ENCODE peak calls at places on chromosome 21, in six cellular contexts. J is CD4-positive, alpha-beta memory T cell; F is A549; Z is mucosa of descending colon; O is fibroblast of lung; X is GM23248. E is an unnamed sample.

GRCh38 chr21:43957128-43957571 is 55.0 kb upstream of the TRAPPC10 start:
- DNase-seq in J (no peak), F (no peak), Z (no peak), O (no peak), X (no peak), E (no peak)

GRCh38 chr21:38914531-38915385 is 109.0 kb downstream of the ETS2 start:
- DNase-seq in J (no peak), F (no peak), Z (peak; percentile 57), O (no peak), X (peak; percentile 44), E (no peak)

GRCh38 chr21:19541612-19542011 is 1138.0 kb upstream of the TMPRSS15 start:
- DNase-seq in J (no peak), F (no peak), Z (no peak), O (no peak), X (no peak), E (no peak)

GRCh38 chr21:44930543-44930981 is 9.3 kb upstream of the SLX9 start:
- DNase-seq in J (peak; percentile 63), F (no peak), Z (peak; percentile 87), O (no peak), X (peak; percentile 65), E (no peak)

GRCh38 chr21:44299085-44299457 is 782 bp upstream of the PFKL start:
- DNase-seq in J (peak; percentile 26), F (no peak), Z (no peak), O (peak; percentile 34), X (peak; percentile 12), E (no peak)

GRCh38 chr21:21200103-21200938 is 202.1 kb downstream of the NCAM2 start:
- DNase-seq in J (no peak), F (no peak), Z (no peak), O (peak; percentile 98), X (peak; percentile 99), E (peak; percentile 84)

GRCh38 chr21:39024538-39024937 is 158.7 kb downstream of the PSMG1 start:
- DNase-seq in J (no peak), F (no peak), Z (no peak), O (no peak), X (no peak), E (no peak)

GRCh38 chr21:16076465-16076864 is 346.7 kb downstream of the USP25 start:
- DNase-seq in J (no peak), F (no peak), Z (no peak), O (no peak), X (no peak), E (no peak)

GRCh38 chr21:14968029-14968428 is 96.8 kb downstream of the NRIP1 start:
- DNase-seq in J (no peak), F (no peak), Z (no peak), O (no peak), X (no peak), E (no peak)

GRCh38 chr21:42983102-42983501 is 8.7 kb downstream of the PKNOX1 start:
- DNase-seq in J (no peak), F (no peak), Z (no peak), O (peak; percentile 25), X (no peak), E (no peak)

DNA sequence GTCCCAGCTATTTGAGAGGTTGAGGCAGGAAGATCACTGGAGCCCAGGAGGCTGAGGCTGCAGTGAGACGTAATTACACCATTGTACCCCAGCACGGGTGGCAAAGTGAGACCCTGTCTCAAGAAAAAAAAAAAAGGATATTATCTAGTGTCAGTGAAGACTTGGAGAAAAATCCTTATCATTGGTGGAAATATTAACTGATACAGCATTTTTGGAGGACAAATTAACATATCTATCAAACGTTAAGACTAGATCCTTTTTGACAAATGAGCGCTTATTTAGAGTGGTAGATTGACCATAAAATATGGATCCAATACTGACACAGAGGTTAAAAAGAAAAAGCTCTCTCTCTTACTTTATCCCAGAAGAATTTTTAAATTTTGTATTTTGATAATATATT is 35.2 kb upstream of the DYRK1A start:
- DNase-seq in J (no peak), F (no peak), Z (no peak), O (no peak), X (no peak), E (no peak)
- H3K4me3 ChIP-seq in J (no peak overlapping the region), F (no peak overlapping the region), Z (no peak overlapping the region), O (no peak overlapping the region), X (no peak overlapping the region), E (no peak overlapping the region)

GRCh38 chr21:45975017-45975595 is 6.5 kb upstream of the COL6A1 start:
- DNase-seq in J (no peak), F (no peak), Z (peak; percentile 59), O (no peak), X (peak; percentile 76), E (peak; percentile 88)
- H3K4me3 ChIP-seq in J (no peak overlapping the region), F (no peak overlapping the region), Z (no peak overlapping the region), O (peak overlapping the region; percentile 7), X (peak overlapping the region; percentile 56), E (peak overlapping the region; percentile 36)

DNA sequence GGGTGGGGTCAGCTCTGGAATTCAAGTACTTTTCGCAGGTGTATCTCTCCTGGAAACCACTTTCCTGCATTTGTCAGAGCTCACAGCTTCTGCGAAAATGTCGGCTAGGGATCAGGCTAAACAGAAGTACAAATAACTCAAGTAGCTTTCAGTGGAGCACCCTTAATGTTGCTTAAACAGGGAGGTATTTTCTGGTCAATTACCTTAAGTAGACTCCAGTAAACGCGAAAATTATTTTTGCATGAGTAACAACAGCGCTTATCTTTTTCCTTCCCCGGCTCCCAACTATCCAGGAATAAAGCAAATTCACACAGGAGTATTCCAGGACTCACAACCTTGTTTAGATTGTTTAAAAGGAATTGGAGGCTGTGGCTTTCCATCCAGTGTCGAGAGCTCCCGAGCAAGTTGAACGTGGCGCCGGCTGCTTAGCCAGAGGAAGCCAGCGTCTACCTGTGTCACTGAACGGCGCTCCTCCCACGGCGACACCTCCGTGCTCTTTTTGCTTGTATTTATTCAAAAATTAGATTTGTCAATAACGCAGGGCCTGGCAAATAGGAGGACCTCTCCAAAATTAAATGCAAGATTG is 7.3 kb upstream of the SIM2 start:
- DNase-seq in J (no peak), F (no peak), Z (no peak), O (no peak), X (no peak), E (no peak)
- H3K4me3 ChIP-seq in J (no peak overlapping the region), F (no peak overlapping the region), Z (no peak overlapping the region), O (no peak overlapping the region), X (no peak overlapping the region), E (no peak overlapping the region)

DNA sequence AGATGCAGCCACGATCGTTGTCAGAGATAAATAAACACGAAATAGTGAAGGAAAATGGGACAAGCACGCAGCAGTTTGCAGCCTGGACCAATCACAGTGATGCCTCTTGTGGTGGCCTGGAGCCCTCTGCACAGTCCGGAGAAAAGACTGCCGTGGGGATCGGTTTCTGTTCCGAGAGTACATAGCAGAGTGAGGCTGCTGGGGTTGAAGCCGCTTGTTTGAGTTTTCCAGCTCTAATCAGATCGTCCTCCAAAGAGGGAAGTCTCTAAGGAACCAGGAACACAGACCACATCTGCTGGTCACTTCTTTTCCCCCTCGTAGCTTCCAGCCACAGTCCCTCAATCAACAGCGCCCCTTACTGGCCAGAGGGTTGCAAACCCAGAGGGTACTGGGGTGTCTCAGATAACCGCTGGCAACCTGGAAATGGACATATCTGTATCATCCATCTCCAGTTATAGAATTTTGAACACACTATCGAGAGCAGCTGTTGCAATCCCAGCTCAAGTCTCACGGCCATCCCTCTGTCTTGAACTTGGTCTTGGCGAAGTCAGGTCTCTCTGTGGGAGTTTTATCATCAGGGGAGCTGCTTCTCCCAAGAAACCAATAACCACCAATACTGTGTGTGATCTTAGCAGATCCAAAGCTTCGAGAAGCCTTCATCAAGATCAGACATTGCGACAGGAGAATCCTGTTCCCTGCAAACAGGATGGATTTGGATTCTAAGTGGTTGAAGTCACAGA is 57.4 kb downstream of the OLIG1 start:
- DNase-seq in J (peak; percentile 31), F (peak; percentile 46), Z (no peak), O (peak; percentile 75), X (peak; percentile 76), E (peak; percentile 41)
- H3K4me3 ChIP-seq in J (peak overlapping the region; percentile 20), F (peak overlapping the region; percentile 41), Z (no peak overlapping the region), O (peak overlapping the region; percentile 5), X (peak overlapping the region; percentile 67), E (no peak overlapping the region)

E was measured in SJSA1.